ENCODE peak calls at places on chromosomes 11 and 22, in five cellular contexts. S is SK-N-SH, I is IMR-90, N is GM23338, D is hepatocyte. X is an unnamed sample. For H4K20me1, the result is how much of the 10 kb centered on the place peaks cover.

GRCh38 chr11:47508595-47509555 is 44.1 kb downstream of the CELF1 start:
- DNase-seq in D (peak), S (no peak), I (no peak), N (no peak), X (no peak)

GRCh38 chr22:18968011-18968749 is 32.1 kb upstream of the PRODH start:
- DNase-seq in N (peak), S (no peak), D (peak), I (peak), X (no peak)

GRCh38 chr11:108970221-108970991 is 305.5 kb downstream of the DDX10 start:
- DNase-seq in D (no peak), N (no peak), I (no peak), S (no peak), X (no peak)

GRCh38 chr11:110141812-110142211 is 48.6 kb downstream of the ZC3H12C start:
- DNase-seq in D (no peak), S (no peak), I (no peak), N (no peak), X (no peak)

GRCh38 chr22:44546686-44547310 is 48.8 kb upstream of the RTL6 start:
- DNase-seq in D (peak), S (no peak), I (no peak), N (no peak), X (no peak)

GRCh38 chr11:29321293-29322132 is 695.3 kb downstream of the KCNA4 start:
- DNase-seq in S (no peak), N (no peak), I (peak), D (peak), X (peak)

GRCh38 chr11:78664606-78665005 is 89.9 kb upstream of the NARS2 start:
- DNase-seq in S (no peak), N (no peak), I (peak), D (no peak), X (no peak)

GRCh38 chr22:37088108-37088605 is 21.4 kb downstream of the TMPRSS6 start:
- DNase-seq in D (peak), S (no peak), I (peak), N (no peak), X (no peak)

GRCh38 chr22:26550498-26551033 is 38.3 kb upstream of the TFIP11 start:
- DNase-seq in N (peak), I (peak), D (no peak), S (no peak), X (peak)

GRCh38 chr11:13193613-13194012 is 84.0 kb upstream of the BMAL1 start:
- DNase-seq in S (no peak), I (no peak), N (no peak), D (no peak), X (no peak)

GRCh38 chr11:134915212-134915611 is 503.2 kb upstream of the B3GAT1 start:
- DNase-seq in N (no peak), I (no peak), D (no peak), S (no peak), X (peak)

GRCh38 chr11:109037856-109038780 is 373.2 kb downstream of the DDX10 start:
- DNase-seq in N (no peak), I (peak), D (no peak), S (no peak), X (peak)

GRCh38 chr11:72045849-72046248 is 34.5 kb downstream of the NUMA1 start:
- DNase-seq in N (no peak), I (no peak), D (peak), S (no peak), X (peak)

GRCh38 chr11:64096835-64097234 is 61.1 kb downstream of the FLRT1 start:
- DNase-seq in S (no peak), D (no peak), N (no peak), I (no peak), X (no peak)

GRCh38 chr22:21079493-21079892 is 33.7 kb downstream of the LRRC74B start:
- DNase-seq in S (no peak), N (no peak), I (no peak), D (no peak), X (no peak)

GRCh38 chr11:133950874-133951483 is 5.8 kb downstream of the IGSF9B start:
- DNase-seq in S (no peak), I (no peak), D (no peak), N (peak), X (no peak)

GRCh38 chr11:124761301-124762021 is 629 bp downstream of the ESAM start:
- DNase-seq in N (peak), S (no peak), I (no peak), D (no peak), X (no peak)

GRCh38 chr11:74018331-74019005 is 9.6 kb upstream of the UCP3 start:
- DNase-seq in S (no peak), N (no peak), D (peak), I (peak), X (peak)

GRCh38 chr11:115005663-115006062 is 327.3 kb downstream of the NXPE2 start:
- DNase-seq in S (no peak), I (no peak), D (no peak), N (no peak), X (no peak)
- TF ChIP-seq CTCF in S (no peak), I (no peak), D (no peak), N (no peak), X (no peak)

GRCh38 chr22:28798810-28799124 is 1.6 kb downstream of the XBP1 start:
- DNase-seq in D (no peak), S (no peak), I (no peak), N (no peak), X (no peak)
- H4K20me1 ChIP-seq in D (under half), S (under half), I (under half), N (under half), X (under half)

GRCh38 chr11:45410391-45411215 is 124.5 kb upstream of the SYT13 start:
- DNase-seq in D (no peak), N (peak), I (no peak), S (no peak), X (no peak)

GRCh38 chr11:45413156-45413833 is 127.2 kb upstream of the SYT13 start:
- DNase-seq in N (no peak), D (no peak), S (no peak), I (no peak), X (no peak)

GRCh38 chr11:45411221-45411946 is 125.2 kb upstream of the SYT13 start:
- DNase-seq in I (peak), D (no peak), S (peak), N (peak), X (peak)

GRCh38 chr11:45412521-45412920 is 126.4 kb upstream of the SYT13 start:
- DNase-seq in S (peak), N (peak), D (no peak), I (no peak), X (no peak)

DNA sequence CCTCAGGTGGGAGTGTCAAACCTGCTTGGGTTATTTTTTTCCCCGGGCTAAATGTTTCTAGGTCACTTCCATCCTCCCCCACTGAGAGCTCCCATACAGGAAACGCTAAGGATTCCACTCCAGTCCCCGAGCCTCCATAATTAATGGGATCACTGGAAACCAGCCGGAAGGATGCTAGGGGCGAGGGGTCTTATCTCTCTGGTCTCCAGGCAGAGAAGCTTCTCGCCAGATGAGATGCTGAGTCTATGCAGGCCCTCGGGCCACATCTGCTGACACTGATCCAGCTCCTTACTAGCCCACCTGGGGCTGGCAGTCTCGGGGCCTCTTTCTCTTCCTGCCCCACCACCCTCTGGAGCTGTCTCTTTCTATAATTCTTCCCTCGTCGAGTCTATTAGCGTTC is 125.9 kb upstream of the SYT13 start:
- DNase-seq in D (no peak), N (peak), S (peak), I (no peak), X (no peak)
- H3K4me3 ChIP-seq in D (no peak), N (peak), S (peak), I (no peak), X (no peak)

GRCh38 chr22:23838686-23839468 is at the start of gene DERL3:
- DNase-seq in D (peak), N (peak), S (peak), I (peak), X (peak)
- TF ChIP-seq CTCF in D (no peak), N (no peak), S (no peak), I (no peak), X (no peak)

DNA sequence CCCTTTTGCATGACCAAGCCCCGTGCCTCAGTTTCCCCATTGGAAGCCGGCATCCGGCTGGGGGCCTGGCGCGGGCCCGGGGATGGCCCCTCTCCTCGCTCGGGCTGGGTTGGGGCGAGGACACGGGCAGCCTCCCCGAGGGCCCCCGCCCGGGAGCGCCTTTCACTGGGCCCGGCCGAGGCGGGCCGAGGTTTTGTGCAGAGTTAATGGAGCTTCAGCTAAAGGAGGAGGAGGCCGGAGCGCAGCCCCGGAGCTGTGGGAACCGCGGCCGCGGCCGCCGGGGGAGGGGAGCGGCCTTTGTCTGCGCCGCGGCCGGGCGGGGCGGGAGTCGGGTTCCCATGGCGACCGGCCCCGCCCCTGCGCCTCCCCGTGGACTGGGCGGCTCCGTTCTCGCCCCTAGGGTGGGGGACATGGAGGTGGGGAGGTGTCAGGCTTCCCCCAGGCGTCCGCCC is 1.4 kb upstream of the MAPK11 start:
- DNase-seq in I (peak), N (peak), D (peak), S (peak), X (peak)
- H4K20me1 ChIP-seq in I (under half), N (under half), D (under half), S (under half), X (under half)

DNA sequence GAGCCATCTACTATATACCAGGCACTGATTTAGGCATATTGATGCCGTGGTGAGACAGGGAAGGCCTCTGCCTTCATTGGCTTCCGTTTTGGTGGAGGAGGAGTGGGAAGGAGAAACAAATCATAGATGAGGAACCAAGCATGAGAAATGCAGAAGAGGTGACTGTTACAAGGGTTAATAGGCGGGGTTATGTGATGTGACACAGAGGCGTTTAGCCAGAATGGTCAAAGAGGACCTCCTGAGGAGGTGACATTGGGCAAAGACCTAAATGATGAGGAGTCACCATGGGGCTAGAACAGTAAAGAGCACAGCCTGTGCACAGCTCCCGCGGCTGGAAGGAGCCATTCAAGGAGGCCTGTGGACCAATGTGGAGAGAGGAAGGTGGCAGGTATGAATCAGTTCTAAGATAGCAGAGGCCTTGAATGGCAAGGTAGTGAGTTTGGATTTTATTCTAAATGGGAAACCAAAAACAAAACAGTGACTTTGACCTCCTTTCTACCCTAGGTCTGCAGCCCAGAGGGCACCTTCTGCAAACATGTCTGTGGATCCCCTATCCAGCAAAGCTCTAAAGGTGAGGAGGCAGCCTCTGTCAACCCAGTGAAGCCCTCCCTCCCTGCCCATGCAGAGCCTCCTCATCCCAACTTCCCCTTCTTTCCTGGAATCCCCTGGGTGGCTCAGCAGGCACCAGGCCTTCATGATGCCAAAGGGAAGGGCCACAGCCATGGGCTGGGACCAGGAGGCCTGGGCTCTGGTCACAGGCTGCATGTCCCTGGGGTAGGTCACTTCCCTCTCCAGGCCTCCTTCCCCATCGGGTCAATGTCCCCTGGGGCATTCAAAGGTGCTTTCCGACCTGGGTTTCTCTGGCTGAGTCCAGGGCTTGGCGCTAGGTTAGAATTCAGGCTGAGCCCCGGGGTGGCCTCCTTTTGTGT is 11.8 kb downstream of the MAFF start:
- DNase-seq in N (peak), S (no peak), I (no peak), D (no peak), X (no peak)
- H3K4me3 ChIP-seq in N (peak), S (no peak), I (no peak), D (no peak), X (no peak)

GRCh38 chr11:129230006-129230405 is 37.9 kb upstream of the ARHGAP32 start:
- DNase-seq in N (no peak), D (no peak), S (no peak), I (peak), X (no peak)
- TF ChIP-seq CTCF in N (no peak), D (peak), S (peak), I (no peak), X (no peak)

GRCh38 chr11:70182266-70182665 is 20.8 kb upstream of the FADD start:
- DNase-seq in N (no peak), S (no peak), D (no peak), I (no peak), X (no peak)
- H4K20me1 ChIP-seq in N (under half), S (under half), D (under half), I (under half), X (under half)

GRCh38 chr22:23850136-23850611 is 7.5 kb upstream of the SLC2A11 start:
- DNase-seq in I (no peak), S (no peak), N (no peak), D (no peak), X (no peak)

GRCh38 chr22:23845661-23846469 is 7.1 kb upstream of the DERL3 start:
- DNase-seq in N (no peak), D (no peak), S (peak), I (no peak), X (no peak)

GRCh38 chr22:23849009-23850006 is 8.4 kb upstream of the SLC2A11 start:
- DNase-seq in S (peak), D (peak), N (peak), I (peak), X (peak)

GRCh38 chr22:23847310-23847920 is 8.6 kb upstream of the DERL3 start:
- DNase-seq in D (no peak), S (no peak), N (no peak), I (no peak), X (no peak)

DNA sequence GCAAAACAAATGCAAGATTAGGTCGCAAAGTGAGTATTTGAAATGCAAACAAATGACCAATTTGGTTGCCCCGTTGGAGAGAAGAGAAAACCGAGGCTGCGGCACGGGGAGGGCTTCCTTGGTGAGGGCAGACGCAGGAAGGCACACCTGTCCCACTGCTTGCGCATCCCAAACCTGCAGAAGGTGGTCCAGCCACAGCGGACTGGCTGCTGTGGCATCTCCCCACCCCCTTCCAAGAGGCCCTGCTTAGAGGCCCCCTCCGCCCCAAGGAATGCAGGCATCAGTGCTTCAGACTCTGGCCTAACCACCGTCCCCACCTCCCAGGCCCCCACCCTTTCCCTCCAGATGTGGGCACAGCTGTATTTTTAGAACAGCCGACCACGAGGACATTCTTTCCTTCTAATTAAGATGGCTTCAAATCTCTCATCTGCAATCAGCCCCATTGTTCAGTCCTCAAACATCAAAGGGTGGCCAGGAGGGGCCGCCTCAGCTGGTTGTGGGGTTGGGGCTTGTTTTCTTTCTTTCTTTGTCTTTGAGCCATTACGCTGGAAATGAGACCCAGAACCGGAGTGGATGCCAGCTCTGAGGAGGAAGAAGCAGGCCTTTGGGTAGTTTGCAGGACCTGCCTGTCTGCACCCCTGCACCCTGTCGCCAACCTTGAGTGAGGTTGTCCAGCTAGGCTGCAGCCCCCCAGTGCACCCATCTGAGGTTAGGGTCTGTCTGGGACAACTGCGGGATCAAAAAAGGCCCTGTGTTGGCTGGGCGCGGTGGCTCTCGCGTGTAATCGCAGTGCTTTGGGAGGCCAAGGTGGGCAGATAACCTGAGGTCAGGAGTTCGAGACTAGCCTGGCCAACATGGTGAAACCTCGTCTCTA is 9.4 kb upstream of the DERL3 start:
- DNase-seq in I (no peak), S (no peak), D (no peak), N (peak), X (no peak)
- H3K4me3 ChIP-seq in I (no peak), S (no peak), D (no peak), N (peak), X (no peak)

GRCh38 chr22:39300198-39300830 is 19.1 kb downstream of the RPL3 start:
- DNase-seq in I (no peak), N (peak), S (no peak), D (no peak), X (no peak)
- TF ChIP-seq CTCF in I (no peak), N (no peak), S (no peak), D (peak), X (no peak)

X was measured in fibroblast of lung.